ENCODE peak calls at places on chromosome 4, in four cellular contexts. S is iris pigment epithelial cell; U is AML-193; F is CD4-positive, alpha-beta memory T cell. M is an unnamed sample.

GRCh38 chr4:39975488-39976089 is 2.1 kb downstream of the PDS5A start:
- DNase-seq in S (peak; percentile 93), U (no peak), F (no peak), M (no peak)

GRCh38 chr4:20253799-20254409 is 2.2 kb downstream of the SLIT2 start:
- DNase-seq in S (peak; percentile 61), U (no peak), F (no peak), M (no peak)

GRCh38 chr4:155809835-155810234 is 51.0 kb downstream of the GUCY1B1 start:
- DNase-seq in S (peak; percentile 86), U (peak; percentile 92), F (peak; percentile 53), M (peak; percentile 39)

GRCh38 chr4:168098257-168098717 is 6.0 kb downstream of the ANXA10 start:
- DNase-seq in S (peak; percentile 75), U (no peak), F (no peak), M (no peak)

GRCh38 chr4:40909363-40909876 is 159.7 kb downstream of the NSUN7 start:
- DNase-seq in S (peak; percentile 85), U (no peak), F (no peak), M (no peak)

GRCh38 chr4:113540859-113541258 is 220.7 kb downstream of the CAMK2D start:
- DNase-seq in S (no peak), U (no peak), F (no peak), M (no peak)

GRCh38 chr4:100118213-100118612 is 72.1 kb downstream of the DDIT4L start:
- DNase-seq in S (no peak), U (no peak), F (no peak), M (no peak)

GRCh38 chr4:961651-962230 is 11.6 kb downstream of the DGKQ start:
- DNase-seq in S (no peak), U (no peak), F (no peak), M (no peak)

GRCh38 chr4:34791224-34791623 is 1453.1 kb downstream of the ARAP2 start:
- DNase-seq in S (no peak), U (no peak), F (no peak), M (no peak)

GRCh38 chr4:39713691-39714090 is 15.8 kb downstream of the UBE2K start:
- DNase-seq in S (peak; percentile 73), U (no peak), F (no peak), M (no peak)

GRCh38 chr4:126046081-126046614 is 731.4 kb downstream of the FAT4 start:
- DNase-seq in S (no peak), U (no peak), F (no peak), M (no peak)

GRCh38 chr4:94365304-94365703 is 22.7 kb upstream of the HPGDS start:
- DNase-seq in S (peak; percentile 25), U (no peak), F (no peak), M (no peak)

GRCh38 chr4:76147454-76148141 is 599 bp downstream of the NUP54 start:
- DNase-seq in S (peak; percentile 91), U (peak; percentile 61), F (no peak), M (peak; percentile 0)

GRCh38 chr4:76781698-76782595 is 116.0 kb downstream of the SOWAHB start:
- DNase-seq in S (peak; percentile 98), U (no peak), F (no peak), M (no peak)

GRCh38 chr4:147786531-147786930 is 54.6 kb downstream of the ARHGAP10 start:
- DNase-seq in S (no peak), U (no peak), F (no peak), M (no peak)

GRCh38 chr4:142274137-142274536 is 572.0 kb downstream of the INPP4B start:
- DNase-seq in S (peak; percentile 72), U (no peak), F (no peak), M (no peak)

GRCh38 chr4:4818440-4819212 is 40.8 kb upstream of the MSX1 start:
- DNase-seq in S (no peak), U (no peak), F (no peak), M (no peak)

GRCh38 chr4:154024097-154024496 is 235.2 kb upstream of the SFRP2 start:
- DNase-seq in S (no peak), U (no peak), F (no peak), M (no peak)

GRCh38 chr4:117621673-117622072 is 412.6 kb upstream of the NDST3 start:
- DNase-seq in S (no peak), U (no peak), F (no peak), M (no peak)

GRCh38 chr4:40227284-40227683 is 30.5 kb downstream of the RHOH start:
- DNase-seq in S (no peak), U (no peak), F (no peak), M (no peak)

GRCh38 chr4:72538006-72538405 is 31.0 kb downstream of the ADAMTS3 start:
- DNase-seq in S (no peak), U (no peak), F (no peak), M (no peak)

GRCh38 chr4:24472514-24473308 is 111.6 kb downstream of the DHX15 start:
- DNase-seq in S (peak; percentile 79), U (peak; percentile 50), F (peak; percentile 73), M (peak; percentile 62)

GRCh38 chr4:63795301-63795700 is 613.9 kb downstream of the TECRL start:
- DNase-seq in S (no peak), U (no peak), F (no peak), M (no peak)

GRCh38 chr4:617644-618330 is 7.6 kb upstream of the PDE6B start:
- DNase-seq in S (no peak), U (no peak), F (no peak), M (no peak)

GRCh38 chr4:114780205-114780604 is 181.6 kb downstream of the UGT8 start:
- DNase-seq in S (peak; percentile 15), U (peak; percentile 35), F (no peak), M (no peak)

GRCh38 chr4:186487726-186488125 is 67.6 kb downstream of the MTNR1A start:
- DNase-seq in S (no peak), U (no peak), F (no peak), M (no peak)

GRCh38 chr4:1204828-1205591 is 32.6 kb upstream of the SPON2 start:
- DNase-seq in S (no peak), U (no peak), F (no peak), M (no peak)

GRCh38 chr4:55398461-55398860 is 2.7 kb downstream of the TMEM165 start:
- DNase-seq in S (peak; percentile 61), U (no peak), F (no peak), M (no peak)

GRCh38 chr4:5051210-5051691 is at the start of gene STK32B:
- DNase-seq in S (peak; percentile 78), U (peak; percentile 56), F (no peak), M (peak; percentile 17)

GRCh38 chr4:28709821-28710330 is 1849.2 kb downstream of the STIM2 start:
- DNase-seq in S (peak; percentile 57), U (no peak), F (no peak), M (no peak)

GRCh38 chr4:25843340-25844097 is 19.3 kb downstream of the SEL1L3 start:
- DNase-seq in S (no peak), U (no peak), F (no peak), M (no peak)

GRCh38 chr4:25486171-25486570 is 109.1 kb downstream of the ANAPC4 start:
- DNase-seq in S (peak; percentile 36), U (no peak), F (no peak), M (no peak)

GRCh38 chr4:6064383-6064782 is 46.2 kb upstream of the C4orf50 start:
- DNase-seq in S (no peak), U (no peak), F (no peak), M (no peak)

GRCh38 chr4:6142511-6142910 is 57.8 kb downstream of the JAKMIP1 start:
- DNase-seq in S (no peak), U (no peak), F (no peak), M (no peak)

GRCh38 chr4:10018818-10019438 is 2.4 kb downstream of the SLC2A9 start:
- DNase-seq in S (peak; percentile 98), U (peak; percentile 79), F (peak; percentile 96), M (peak; percentile 91)

GRCh38 chr4:47525154-47525819 is 40.2 kb downstream of the ATP10D start:
- DNase-seq in S (peak; percentile 96), U (no peak), F (no peak), M (no peak)

GRCh38 chr4:132071815-132072214 is 1077.3 kb upstream of the PCDH10 start:
- DNase-seq in S (peak; percentile 50), U (no peak), F (no peak), M (no peak)

GRCh38 chr4:11138964-11139363 is 289.7 kb downstream of the HS3ST1 start:
- DNase-seq in S (no peak), U (no peak), F (no peak), M (no peak)

GRCh38 chr4:143389543-143390195 is 53.0 kb downstream of the GAB1 start:
- DNase-seq in S (peak; percentile 76), U (no peak), F (no peak), M (no peak)

GRCh38 chr4:57131849-57132745 is 21.9 kb upstream of the IGFBP7 start:
- DNase-seq in S (no peak), U (no peak), F (no peak), M (no peak)